ENCODE peak calls at places on chromosomes 12 and 14, in five cellular contexts. M, G, X, E and Q are unnamed samples.

GRCh38 chr14:101102875-101103274 is 199.4 kb upstream of the RTL1 start:
- DNase-seq in M (no peak), G (peak), X (no peak), E (no peak), Q (no peak)

GRCh38 chr12:120342567-120343537 is 15.3 kb upstream of the PLA2G1B start:
- DNase-seq in M (no peak), G (no peak), X (no peak), E (no peak), Q (no peak)

GRCh38 chr12:34294137-34294536 is 271.8 kb downstream of the ALG10 start:
- DNase-seq in M (no peak), G (no peak), X (peak), E (no peak), Q (no peak)

GRCh38 chr12:79151956-79152355 is 287.4 kb downstream of the SYT1 start:
- DNase-seq in M (no peak), G (no peak), X (no peak), E (no peak), Q (no peak)

GRCh38 chr12:9910716-9911421 is 21.3 kb downstream of the CLEC2A start:
- DNase-seq in M (peak), G (peak), X (no peak), E (peak), Q (no peak)

GRCh38 chr14:53956427-53957201 is at the start of gene BMP4:
- DNase-seq in M (peak), G (peak), X (peak), E (peak), Q (no peak)

GRCh38 chr12:71746983-71747611 is 7.6 kb upstream of the RAB21 start:
- DNase-seq in M (peak), G (peak), X (no peak), E (peak), Q (peak)

GRCh38 chr14:65170768-65171251 is 68.5 kb upstream of the MAX start:
- DNase-seq in M (peak), G (peak), X (no peak), E (peak), Q (peak)

GRCh38 chr12:76186507-76186906 is 102.0 kb upstream of the NAP1L1 start:
- DNase-seq in M (no peak), G (no peak), X (no peak), E (no peak), Q (no peak)

GRCh38 chr12:66074561-66074960 is 56.0 kb downstream of the LLPH start:
- DNase-seq in M (peak), G (no peak), X (no peak), E (no peak), Q (no peak)

GRCh38 chr14:95460647-95461478 is 55.6 kb downstream of the SYNE3 start:
- DNase-seq in M (peak), G (peak), X (no peak), E (peak), Q (no peak)

GRCh38 chr14:95495093-95495492 is 21.4 kb downstream of the SYNE3 start:
- DNase-seq in M (no peak), G (no peak), X (no peak), E (no peak), Q (no peak)

GRCh38 chr14:103072595-103073366 is 11.2 kb upstream of the LBHD2 start:
- DNase-seq in M (no peak), G (peak), X (no peak), E (no peak), Q (no peak)

GRCh38 chr12:116695464-116695725 is 42.5 kb downstream of the SPRING1 start:
- DNase-seq in M (no peak), G (no peak), X (no peak), E (no peak), Q (no peak)

GRCh38 chr12:23093488-23093887 is 468.5 kb downstream of the ETNK1 start:
- DNase-seq in M (peak), G (no peak), X (no peak), E (no peak), Q (no peak)

GRCh38 chr14:22807432-22808087 is 7.7 kb downstream of the SLC7A7 start:
- DNase-seq in M (no peak), G (peak), X (no peak), E (no peak), Q (no peak)
- TF ChIP-seq CTCF in M (no peak), G (no peak), X (no peak), E (no peak), Q (no peak)

DNA sequence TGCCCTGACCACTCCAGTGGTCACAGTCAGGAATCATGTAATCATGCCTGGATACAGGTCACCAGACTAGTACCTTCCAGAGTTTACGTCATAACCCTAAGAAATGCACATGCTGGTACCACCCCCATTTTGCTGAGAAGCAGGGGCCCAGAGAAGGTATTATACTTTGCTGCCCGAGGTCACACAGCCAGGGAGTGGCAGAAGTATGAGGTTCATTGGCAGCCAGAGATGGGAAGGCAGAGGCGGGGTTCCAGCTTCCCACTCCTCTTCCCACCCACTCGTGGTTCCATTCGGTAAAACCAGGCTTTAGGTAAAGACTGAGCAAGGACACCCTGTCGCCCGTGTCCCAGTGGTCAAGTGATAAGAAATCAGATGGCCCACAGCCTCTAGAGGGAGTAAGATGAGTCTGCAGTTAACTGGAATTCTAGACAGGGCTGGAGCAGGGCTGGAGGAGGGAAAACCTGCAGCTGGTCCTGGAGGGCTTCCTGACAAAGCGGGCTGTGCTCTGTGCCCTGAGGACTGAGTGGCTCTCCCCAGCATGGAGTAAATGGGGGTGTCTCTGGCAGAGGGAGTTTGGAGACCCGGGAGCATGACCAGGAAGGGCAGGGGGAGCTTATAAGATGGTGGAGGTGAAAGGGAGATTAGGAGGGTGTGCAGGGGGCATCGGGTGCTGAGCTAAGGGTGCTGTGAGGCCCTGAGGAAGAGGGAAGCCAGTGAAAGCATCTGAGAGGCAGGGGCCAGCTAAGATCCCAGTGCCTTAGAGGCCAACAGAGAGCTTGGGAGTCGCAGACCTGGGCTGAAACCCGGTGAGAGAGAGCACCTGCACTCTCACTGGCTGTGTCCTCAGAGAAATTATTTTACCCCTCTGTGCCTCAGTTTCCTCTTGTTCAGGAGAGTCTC is 5.7 kb downstream of the FAM222A start:
- DNase-seq in M (no peak), G (peak), X (no peak), E (peak), Q (no peak)
- TF ChIP-seq CTCF in M (peak), G (peak), X (no peak), E (peak), Q (no peak)

DNA sequence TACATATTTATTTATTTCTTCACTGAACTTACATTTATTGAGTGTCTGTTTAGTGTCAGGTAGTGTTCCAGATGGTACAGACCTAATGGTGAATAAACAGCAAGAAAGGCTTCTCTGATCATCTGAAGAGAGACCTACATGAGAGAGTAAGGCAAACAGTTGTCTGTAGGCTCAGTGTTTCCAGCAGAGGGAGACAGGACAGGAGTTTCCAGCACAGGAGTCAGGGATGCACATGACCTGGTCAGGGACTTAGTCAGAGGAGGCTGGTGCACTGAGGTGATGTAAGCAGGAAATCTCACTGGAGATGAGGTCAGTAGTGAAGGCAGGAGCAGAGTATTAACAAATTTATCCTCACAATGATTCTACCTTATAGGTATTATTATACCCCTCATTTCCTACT is 233.2 kb downstream of the MDGA2 start:
- DNase-seq in M (peak), G (peak), X (no peak), E (peak), Q (no peak)
- TF ChIP-seq CTCF in M (no peak), G (peak), X (no peak), E (peak), Q (no peak)

GRCh38 chr12:124028560-124028935 is 55.5 kb downstream of the ZNF664 start:
- DNase-seq in M (no peak), G (no peak), X (no peak), E (no peak), Q (no peak)

GRCh38 chr12:124030008-124030407 is 57.0 kb downstream of the ZNF664 start:
- DNase-seq in M (peak), G (no peak), X (no peak), E (no peak), Q (no peak)

GRCh38 chr12:124032265-124032886 is 59.4 kb downstream of the ZNF664 start:
- DNase-seq in M (peak), G (peak), X (no peak), E (peak), Q (no peak)

GRCh38 chr12:124031058-124031457 is 58.0 kb downstream of the ZNF664 start:
- DNase-seq in M (peak), G (no peak), X (no peak), E (no peak), Q (no peak)

DNA sequence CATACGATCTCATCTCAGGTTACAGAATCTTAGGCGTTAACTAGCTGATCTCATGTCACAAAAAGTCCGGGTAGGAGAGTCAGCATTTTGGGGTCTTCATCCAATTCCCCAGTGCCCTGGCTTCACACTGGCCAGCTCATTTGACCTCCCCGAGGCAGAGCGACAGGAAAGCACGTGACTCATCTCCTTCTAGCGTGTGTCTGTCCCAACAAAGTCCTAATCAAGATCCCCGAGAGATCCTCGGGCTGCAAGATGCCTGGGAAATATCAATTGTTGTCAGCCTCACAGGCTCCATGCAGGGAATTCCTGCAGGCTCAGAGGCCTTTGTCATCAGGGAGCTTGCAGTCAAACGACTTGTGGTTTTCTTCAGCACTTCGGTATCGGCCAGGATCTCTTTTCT is 57.5 kb downstream of the ZNF664 start:
- DNase-seq in M (peak), G (peak), X (no peak), E (peak), Q (no peak)
- TF ChIP-seq CTCF in M (no peak), G (no peak), X (no peak), E (no peak), Q (no peak)

DNA sequence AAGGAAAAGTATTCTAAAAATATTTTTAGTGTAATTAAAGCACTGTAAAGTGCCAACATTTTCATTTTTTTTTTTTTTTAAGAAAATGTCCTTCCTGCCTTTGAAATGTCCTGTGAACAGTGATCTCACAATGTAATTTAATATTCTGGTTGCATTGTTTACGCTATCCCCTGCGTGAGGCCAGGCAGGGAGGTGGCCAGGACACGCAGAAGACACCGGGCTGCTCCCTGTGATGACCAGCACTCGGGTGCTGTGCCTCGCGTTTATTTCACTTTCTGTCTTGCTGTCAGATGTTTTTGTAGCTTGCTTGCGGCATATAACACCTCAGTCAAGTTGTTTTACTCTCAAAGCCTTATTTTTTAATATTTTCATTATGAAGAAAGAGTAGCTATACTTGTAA is 18.5 kb downstream of the PIWIL1 start:
- DNase-seq in M (no peak), G (no peak), X (no peak), E (no peak), Q (no peak)
- TF ChIP-seq CTCF in M (no peak), G (no peak), X (no peak), E (no peak), Q (no peak)

GRCh38 chr12:82378997-82379396 is 20.7 kb downstream of the METTL25 start:
- DNase-seq in M (no peak), G (no peak), X (no peak), E (no peak), Q (no peak)

DNA sequence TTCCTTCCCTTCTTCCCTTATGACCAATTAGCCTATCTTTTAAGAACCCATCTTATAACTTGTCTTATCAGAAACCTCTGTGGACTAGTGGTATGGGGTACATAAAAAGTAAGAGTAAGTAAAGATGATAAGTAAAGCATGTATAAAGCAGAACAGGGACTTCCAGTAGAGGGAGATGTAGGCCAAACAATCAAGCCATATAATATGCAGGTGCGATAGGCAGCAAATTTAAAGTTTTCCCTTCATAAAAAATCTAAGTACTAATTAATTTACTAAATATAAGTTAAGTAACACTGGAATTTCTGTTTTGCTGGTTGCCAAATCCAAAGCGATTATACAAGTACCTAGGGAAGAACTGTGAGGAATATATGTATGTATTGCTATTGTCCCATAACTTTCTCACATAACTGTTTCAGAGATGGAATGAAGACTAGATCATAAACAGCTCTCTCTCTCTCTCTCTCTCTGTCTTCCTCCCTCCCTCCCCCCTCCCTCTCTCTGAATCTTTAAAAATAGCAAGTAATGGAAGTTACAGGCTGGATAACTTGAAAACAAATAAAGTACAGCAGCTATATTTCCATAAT is 25.7 kb downstream of the METTL25 start:
- DNase-seq in M (peak), G (no peak), X (no peak), E (no peak), Q (no peak)
- TF ChIP-seq CTCF in M (peak), G (peak), X (peak), E (peak), Q (no peak)